ENCODE peak calls at places on chromosomes 12 and 14, in six cellular contexts. T is mammary epithelial cell, U is astrocyte, L is PC-3, Z is IMR-90, C is uterus. N is an unnamed sample. For H3K9me3, the result is how much of the 10 kb centered on the place peaks cover.

GRCh38 chr12:13369496-13369895 is 173.0 kb downstream of the EMP1 start:
- DNase-seq in T (no peak), C (no peak), U (no peak), Z (no peak), L (no peak), N (no peak)

GRCh38 chr14:39467889-39468524 is 35.8 kb upstream of the FBXO33 start:
- DNase-seq in C (no peak), U (peak), L (peak), Z (peak), T (peak), N (no peak)

GRCh38 chr14:76259029-76259735 is 107.5 kb downstream of the GPATCH2L start:
- DNase-seq in Z (no peak), C (no peak), U (no peak), T (no peak), L (no peak), N (no peak)

GRCh38 chr12:52976574-52977071 is 27.7 kb downstream of the KRT18 start:
- DNase-seq in C (no peak), L (no peak), Z (peak), T (no peak), U (peak), N (no peak)

GRCh38 chr12:2628401-2628800 is 166.4 kb upstream of the FKBP4 start:
- DNase-seq in C (no peak), U (no peak), T (no peak), Z (no peak), L (no peak), N (no peak)

GRCh38 chr12:64612843-64613242 is 2.5 kb downstream of the RASSF3 start:
- DNase-seq in U (no peak), T (no peak), C (no peak), Z (no peak), L (no peak), N (no peak)

GRCh38 chr12:116233669-116234068 is 43.8 kb downstream of the MED13L start:
- DNase-seq in L (peak), C (no peak), U (peak), T (no peak), Z (peak), N (no peak)

GRCh38 chr12:130651188-130651587 is 64.9 kb downstream of the RIMBP2 start:
- DNase-seq in C (no peak), U (no peak), T (no peak), L (no peak), Z (no peak), N (no peak)

GRCh38 chr12:104957388-104958008 is 592 bp downstream of the SLC41A2 start:
- DNase-seq in L (peak), Z (no peak), C (no peak), U (no peak), T (no peak), N (peak)

GRCh38 chr14:26204362-26204953 is 393.4 kb downstream of the NOVA1 start:
- DNase-seq in Z (no peak), C (no peak), T (no peak), L (no peak), U (no peak), N (no peak)

GRCh38 chr12:54195736-54196347 is 7.1 kb upstream of the SMUG1 start:
- DNase-seq in Z (peak), C (no peak), T (no peak), L (no peak), U (peak), N (no peak)

GRCh38 chr12:68981536-68981935 is 48.6 kb upstream of the CPM start:
- DNase-seq in T (peak), U (peak), Z (peak), C (no peak), L (no peak), N (no peak)

GRCh38 chr12:64998327-64999156 is 122.6 kb downstream of the WIF1 start:
- DNase-seq in Z (no peak), L (peak), C (no peak), T (peak), U (no peak), N (no peak)

GRCh38 chr14:71166434-71166833 is 259.2 kb downstream of the PCNX1 start:
- DNase-seq in T (peak), L (peak), U (peak), C (no peak), Z (peak), N (no peak)

GRCh38 chr14:105968291-105968690 is 441.9 kb downstream of the TMEM121 start:
- DNase-seq in L (no peak), Z (no peak), C (no peak), T (no peak), U (no peak), N (no peak)
- H3K4me3 ChIP-seq in L (no peak), Z (no peak), C (no peak), T (no peak), U (no peak), N (no peak)

GRCh38 chr14:80074905-80075304 is 136.4 kb downstream of the DIO2 start:
- DNase-seq in T (no peak), U (no peak), C (no peak), L (no peak), Z (no peak), N (no peak)
- H3K9me3 ChIP-seq in T (under half), U (under half), C (under half), L (under half), Z (under half), N (under half)

GRCh38 chr14:65827520-65827919 is 415.0 kb downstream of the FUT8 start:
- DNase-seq in T (no peak), U (no peak), L (no peak), Z (no peak), C (no peak), N (no peak)
- TF ChIP-seq CTCF in T (no peak), U (no peak), L (no peak), Z (no peak), C (no peak), N (no peak)

DNA sequence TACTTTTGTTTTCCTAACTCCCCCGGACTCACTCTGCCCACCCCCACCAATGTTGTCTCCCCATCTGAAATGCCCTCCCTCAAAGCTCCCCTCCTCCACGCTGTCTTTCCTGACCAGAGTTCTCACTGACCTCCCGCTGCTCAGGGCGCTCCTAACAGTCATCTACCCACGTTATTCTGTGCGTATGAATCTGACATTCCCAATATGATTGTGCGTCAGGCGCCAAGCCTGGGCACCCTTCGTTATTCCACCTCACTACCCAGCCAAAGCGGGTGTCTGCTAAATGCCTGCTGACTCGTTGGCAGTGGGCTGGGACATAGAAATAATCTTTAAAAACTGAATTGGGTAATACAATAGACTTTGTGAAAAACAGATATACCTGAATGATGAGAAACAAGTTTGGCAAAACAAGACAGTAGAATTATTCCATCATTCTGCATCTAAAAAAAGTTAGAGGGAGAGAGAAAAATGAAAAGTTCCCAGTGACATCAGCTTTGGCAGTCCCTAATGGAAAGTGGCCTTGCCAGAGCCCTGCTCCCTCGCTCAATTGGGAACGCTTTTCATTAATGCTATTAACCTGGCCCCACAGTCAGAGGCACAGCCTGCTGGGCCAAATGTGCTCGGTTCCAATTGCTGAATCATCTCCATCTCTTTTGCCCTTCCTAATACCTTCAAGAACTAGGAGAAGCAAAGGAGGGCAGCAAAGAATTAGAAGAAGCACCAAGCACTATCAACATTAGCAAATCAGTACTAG is 74.0 kb upstream of the PLXNC1 start:
- DNase-seq in T (no peak), L (no peak), Z (no peak), U (no peak), C (peak), N (peak)
- H3K4me3 ChIP-seq in T (no peak), L (no peak), Z (no peak), U (no peak), C (no peak), N (peak)

DNA sequence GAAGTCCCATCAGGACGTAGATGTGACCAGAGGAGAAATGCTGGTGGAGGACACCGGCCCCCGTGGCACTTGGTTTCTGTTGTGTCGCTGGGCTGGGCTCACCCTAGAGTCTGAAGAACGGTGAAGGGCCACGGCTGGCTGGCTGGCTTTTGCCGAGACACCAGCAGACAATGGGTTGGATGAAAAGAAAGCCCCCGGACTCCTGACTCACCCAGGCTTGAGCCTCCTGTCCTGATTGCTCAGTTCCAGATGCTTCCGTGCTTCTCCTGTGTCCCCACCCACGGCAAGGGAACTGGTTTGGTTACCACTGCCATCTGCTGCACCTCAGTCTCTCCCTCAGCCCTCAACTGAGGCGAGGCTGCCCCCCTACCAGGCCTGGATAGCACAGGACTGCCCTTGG is 10.4 kb upstream of the ENDOU start:
- DNase-seq in T (no peak), L (no peak), U (no peak), C (no peak), Z (no peak), N (no peak)
- H3K9me3 ChIP-seq in T (under half), L (under half), U (under half), C (under half), Z (under half), N (under half)

GRCh38 chr14:89028462-89029134 is 204.1 kb downstream of the TTC8 start:
- DNase-seq in L (no peak), T (no peak), U (no peak), C (no peak), Z (no peak), N (no peak)
- TF ChIP-seq CTCF in L (no peak), T (no peak), U (no peak), C (no peak), Z (no peak), N (no peak)

N was measured in heart right ventricle.